ENCODE peak calls at places on chromosomes 11 and 22, in five cellular contexts. E is fibroblast of the aortic adventitia, P is right lobe of liver, V is cardiac fibroblast, G is colonic mucosa. X is an unnamed sample.

GRCh38 chr11:69818243-69819108 is 740 bp downstream of the FGF3 start:
- DNase-seq in G (no peak), P (no peak), E (no peak), V (peak), X (no peak)

GRCh38 chr11:83206771-83207413 is 13.4 kb downstream of the ANKRD42 start:
- DNase-seq in P (no peak), E (no peak), V (peak), G (no peak), X (no peak)

GRCh38 chr11:116773203-116774112 is 671 bp upstream of the BUD13 start:
- DNase-seq in P (no peak), E (peak), V (peak), G (no peak), X (no peak)

GRCh38 chr11:61769946-61770683 is 17.7 kb downstream of the MYRF start:
- DNase-seq in E (no peak), V (no peak), P (no peak), G (no peak), X (no peak)

GRCh38 chr11:40722179-40722795 is 737.2 kb downstream of the LRRC4C start:
- DNase-seq in E (no peak), P (peak), V (peak), G (no peak), X (no peak)

GRCh38 chr11:122649133-122649532 is 6.4 kb upstream of the UBASH3B start:
- DNase-seq in V (no peak), P (no peak), E (no peak), G (no peak), X (no peak)

GRCh38 chr22:27100789-27101188 is 443.4 kb downstream of the MIAT start:
- DNase-seq in G (no peak), E (no peak), P (no peak), V (no peak), X (peak)

GRCh38 chr11:46391186-46391577 is 394 bp downstream of the CHRM4 start:
- DNase-seq in E (no peak), G (no peak), P (no peak), V (no peak), X (no peak)

GRCh38 chr11:113248702-113249490 is 65.5 kb upstream of the TTC12 start:
- DNase-seq in P (no peak), G (no peak), E (no peak), V (no peak), X (no peak)

GRCh38 chr22:20965888-20966855 is 883 bp upstream of the AIFM3 start:
- DNase-seq in V (no peak), P (no peak), E (no peak), G (peak), X (no peak)

GRCh38 chr11:65488273-65489058 is 10.4 kb upstream of the MALAT1 start:
- DNase-seq in G (peak), E (peak), V (peak), P (no peak), X (no peak)

GRCh38 chr11:35412285-35412684 is 7.1 kb downstream of the SLC1A2 start:
- DNase-seq in V (peak), P (no peak), G (no peak), E (peak), X (no peak)

GRCh38 chr11:47415949-47416472 is 7.6 kb downstream of the SLC39A13 start:
- DNase-seq in V (peak), G (peak), P (no peak), E (peak), X (no peak)

GRCh38 chr22:22881116-22882032 is 6.2 kb upstream of the IGLL5 start:
- DNase-seq in V (no peak), P (no peak), E (no peak), G (no peak), X (peak)

GRCh38 chr11:60925685-60926267 is 1.5 kb downstream of the TMEM132A start:
- DNase-seq in P (no peak), E (peak), G (no peak), V (peak), X (no peak)

GRCh38 chr11:8224161-8224591 is 39.5 kb downstream of the LMO1 start:
- DNase-seq in P (no peak), E (no peak), G (no peak), V (no peak), X (no peak)

GRCh38 chr11:113649311-113649710 is 56.8 kb downstream of the TMPRSS5 start:
- DNase-seq in E (no peak), G (no peak), P (no peak), V (no peak), X (no peak)

GRCh38 chr11:65592840-65593517 is 2.6 kb downstream of the KCNK7 start:
- DNase-seq in G (no peak), E (no peak), P (no peak), V (no peak), X (no peak)

GRCh38 chr22:19706661-19707151 is 7.6 kb upstream of the SEPTIN5 start:
- DNase-seq in P (no peak), E (no peak), V (no peak), G (no peak), X (no peak)

GRCh38 chr22:19703869-19704268 is 10.4 kb upstream of the SEPTIN5 start:
- DNase-seq in P (no peak), G (no peak), E (no peak), V (no peak), X (no peak)

GRCh38 chr22:19707347-19708322 is 6.7 kb upstream of the SEPTIN5 start:
- DNase-seq in E (no peak), G (no peak), P (no peak), V (no peak), X (no peak)

GRCh38 chr22:19704355-19705015 is 9.8 kb upstream of the SEPTIN5 start:
- DNase-seq in E (no peak), V (no peak), G (no peak), P (no peak), X (no peak)

DNA sequence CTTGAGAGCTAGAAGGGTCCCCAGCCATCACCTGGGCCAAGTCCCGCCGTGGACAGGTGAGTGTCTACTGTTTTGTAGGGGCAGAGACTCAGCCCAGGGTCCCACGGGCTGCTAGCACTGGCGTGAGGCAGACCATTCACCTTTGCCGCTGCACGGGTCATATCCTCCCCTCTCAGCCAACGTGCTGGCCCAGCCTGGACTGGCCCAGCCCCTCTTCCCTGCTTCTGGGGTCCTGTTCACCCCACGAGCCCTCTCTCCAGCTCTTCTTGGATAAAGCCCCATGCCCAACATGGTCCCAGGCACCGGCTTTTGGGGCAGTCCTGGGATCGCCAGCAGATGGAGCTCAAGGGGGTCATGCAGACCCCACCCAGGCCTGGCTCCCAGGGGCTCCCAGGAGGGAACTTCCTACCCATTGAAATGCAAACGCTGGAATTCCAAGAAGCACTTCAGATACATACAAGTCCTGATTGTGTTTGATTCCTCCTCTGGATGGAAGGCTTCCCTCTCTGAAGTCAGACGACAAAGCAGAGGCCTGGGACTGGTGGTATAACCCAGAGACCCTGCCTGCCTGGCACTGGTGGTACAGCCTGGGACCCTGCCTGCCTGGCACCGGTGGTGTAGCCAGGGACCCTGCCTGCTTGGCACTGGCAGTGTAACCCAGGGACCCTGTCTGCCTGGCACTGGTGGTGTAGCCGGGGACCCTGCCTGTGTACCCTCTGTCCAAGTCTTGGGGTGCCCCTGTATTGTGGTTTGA is 8.9 kb upstream of the SEPTIN5 start:
- DNase-seq in G (no peak), V (no peak), P (no peak), E (no peak), X (peak)
- TF ChIP-seq CTCF in G (no peak), V (no peak), P (no peak), E (no peak), X (no peak)

GRCh38 chr11:125360066-125360465 is 136.0 kb downstream of the FEZ1 start:
- DNase-seq in E (no peak), V (no peak), G (no peak), P (no peak), X (no peak)

GRCh38 chr11:125357551-125357950 is 138.5 kb downstream of the FEZ1 start:
- DNase-seq in V (no peak), G (no peak), P (no peak), E (no peak), X (no peak)

GRCh38 chr11:125358254-125358840 is 137.7 kb downstream of the FEZ1 start:
- DNase-seq in V (peak), P (no peak), G (no peak), E (peak), X (no peak)

GRCh38 chr11:125359130-125359529 is 136.9 kb downstream of the FEZ1 start:
- DNase-seq in V (no peak), E (no peak), G (no peak), P (no peak), X (no peak)

GRCh38 chr11:125356736-125357292 is 139.3 kb downstream of the FEZ1 start:
- DNase-seq in P (no peak), E (no peak), G (no peak), V (no peak), X (no peak)
- TF ChIP-seq CTCF in P (no peak), E (no peak), G (no peak), V (no peak), X (no peak)

GRCh38 chr22:42716649-42717127 is 4.0 kb downstream of the A4GALT start:
- DNase-seq in G (no peak), V (no peak), P (no peak), E (no peak), X (no peak)

GRCh38 chr22:42719133-42719532 is 1.5 kb downstream of the A4GALT start:
- DNase-seq in P (no peak), G (no peak), V (no peak), E (peak), X (no peak)

GRCh38 chr22:42716221-42716620 is 4.4 kb downstream of the A4GALT start:
- DNase-seq in G (no peak), P (no peak), V (no peak), E (no peak), X (no peak)

GRCh38 chr22:42719656-42720262 is 911 bp downstream of the A4GALT start:
- DNase-seq in E (no peak), G (no peak), P (no peak), V (no peak), X (no peak)

DNA sequence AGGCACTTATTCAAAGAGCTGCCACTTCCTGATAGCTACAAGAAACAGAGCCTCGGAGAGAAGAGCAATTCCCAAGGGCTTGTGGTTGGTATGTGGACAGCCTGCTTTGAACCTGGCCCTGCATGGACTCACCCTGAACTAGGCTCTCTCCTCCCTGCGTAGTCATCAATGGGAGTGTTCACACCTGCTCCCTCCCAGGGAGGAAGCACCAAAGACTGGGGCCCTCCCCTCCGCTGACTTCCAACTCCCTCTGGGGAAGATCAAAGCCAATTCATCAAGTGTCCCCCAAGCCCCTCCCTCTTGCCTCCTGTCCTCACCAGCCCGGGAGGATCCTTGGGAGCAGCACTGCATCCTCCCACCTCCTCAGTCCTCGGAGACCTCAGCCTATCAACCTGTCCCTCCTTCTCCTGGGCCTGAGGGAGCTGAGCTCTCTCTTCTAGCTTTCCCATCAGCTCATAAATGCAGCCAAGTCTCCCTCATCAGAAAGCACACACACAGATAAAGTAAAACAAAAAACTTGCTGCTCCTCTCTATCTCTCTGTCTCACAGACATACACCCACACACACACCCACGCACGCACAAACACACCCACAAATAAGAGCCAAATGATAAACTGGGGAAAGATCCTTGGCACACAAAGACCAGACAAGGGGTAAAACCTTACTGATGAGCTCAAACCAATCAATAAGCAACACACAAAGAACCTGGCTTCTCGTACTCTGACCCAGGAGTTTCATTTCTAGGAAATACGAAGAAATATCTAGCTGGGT is 3.3 kb downstream of the A4GALT start:
- DNase-seq in E (peak), V (peak), G (no peak), P (no peak), X (no peak)
- TF ChIP-seq CTCF in E (no peak), V (no peak), G (no peak), P (no peak), X (no peak)

GRCh38 chr11:99916078-99916477 is 771.0 kb upstream of the ARHGAP42 start:
- DNase-seq in G (no peak), V (no peak), E (no peak), P (no peak), X (no peak)

DNA sequence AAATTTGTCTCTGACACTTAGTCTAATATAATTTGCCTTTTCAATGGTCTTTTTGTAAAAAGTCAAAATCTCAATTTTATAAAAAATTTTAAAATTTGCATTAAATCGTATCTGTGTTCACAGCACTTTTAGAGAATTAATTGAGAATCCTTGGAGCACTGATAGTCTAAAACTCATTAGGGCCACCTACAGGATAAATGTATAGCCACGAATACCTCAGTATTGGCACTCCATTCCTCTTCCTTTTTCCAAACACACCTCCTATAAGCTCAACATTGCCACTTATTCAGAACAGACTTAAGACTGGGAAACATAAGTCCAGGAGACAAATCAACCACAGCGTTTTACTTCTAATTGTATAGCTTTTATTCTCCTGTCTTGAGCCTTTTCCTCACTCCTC is 776.0 kb upstream of the ARHGAP42 start:
- DNase-seq in E (no peak), V (no peak), P (no peak), G (no peak), X (no peak)
- TF ChIP-seq CTCF in E (no peak), V (no peak), P (no peak), G (no peak), X (peak)

GRCh38 chr22:32127904-32128303 is 31.2 kb downstream of the C22orf42 start:
- DNase-seq in P (no peak), V (no peak), G (no peak), E (no peak), X (no peak)
- TF ChIP-seq CTCF in P (no peak), V (no peak), G (no peak), E (no peak), X (no peak)

GRCh38 chr11:133064152-133064877 is 468.0 kb downstream of the OPCML start:
- DNase-seq in E (peak), V (peak), P (peak), G (no peak), X (peak)
- TF ChIP-seq CTCF in E (no peak), V (peak), P (peak), G (peak), X (peak)

DNA sequence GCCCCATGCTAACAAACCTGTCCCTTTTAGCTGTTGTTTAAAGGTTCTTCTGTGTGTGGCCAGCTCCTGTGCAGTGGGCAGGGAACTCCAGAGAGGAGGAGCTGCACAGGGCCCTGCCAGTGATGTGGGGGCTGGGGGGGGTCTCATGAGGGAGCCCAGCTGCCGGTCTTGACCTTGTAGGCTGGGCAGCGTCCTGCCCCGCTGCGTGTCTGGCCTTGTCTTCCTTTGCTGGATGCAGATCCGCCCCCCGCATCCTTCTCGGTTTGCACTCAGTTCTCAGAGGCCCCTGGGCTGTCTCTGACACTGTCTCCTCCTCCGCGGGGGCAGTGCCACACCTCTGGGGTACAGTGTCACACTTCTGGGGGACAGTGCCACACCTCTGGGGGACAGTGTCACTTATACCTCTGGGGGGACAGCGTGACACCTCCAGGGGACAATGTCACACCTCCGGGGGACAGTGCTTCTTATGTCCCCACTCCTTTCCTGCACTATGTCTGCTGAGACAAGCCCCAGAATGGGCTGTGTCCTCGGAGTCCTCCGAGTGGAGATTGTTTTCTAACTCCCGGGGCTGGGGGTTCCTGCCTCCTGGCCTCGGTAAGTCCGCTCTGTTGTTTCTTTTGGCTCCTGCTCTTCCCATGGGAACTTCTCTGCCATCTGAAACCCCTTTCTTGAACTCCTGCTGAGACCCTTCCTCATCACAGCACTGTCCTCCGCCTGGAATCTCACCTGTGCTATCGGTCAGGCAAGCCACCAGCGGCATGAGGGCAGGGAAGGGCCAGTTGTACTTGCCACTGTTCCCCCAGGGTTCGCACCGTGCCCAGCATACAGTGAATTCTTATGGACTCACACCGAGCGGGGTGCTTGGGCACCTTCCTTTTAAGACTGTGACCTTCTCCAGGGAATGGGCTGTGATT is 788.3 kb downstream of the TBC1D22A start:
- DNase-seq in V (no peak), P (no peak), G (no peak), E (no peak), X (peak)
- TF ChIP-seq CTCF in V (no peak), P (no peak), G (no peak), E (no peak), X (no peak)

GRCh38 chr11:2173150-2173693 is 1.6 kb upstream of the TH start:
- DNase-seq in E (no peak), P (no peak), G (no peak), V (no peak), X (no peak)
- TF ChIP-seq CTCF in E (peak), P (no peak), G (no peak), V (peak), X (peak)

GRCh38 chr11:66670816-66671215 is 6.9 kb downstream of the RBM4B start:
- DNase-seq in P (no peak), V (no peak), G (no peak), E (no peak), X (no peak)

GRCh38 chr11:66677599-66678375 is at the start of gene RBM4B:
- DNase-seq in E (peak), P (peak), G (peak), V (peak), X (peak)

GRCh38 chr11:66676279-66676919 is 1.3 kb downstream of the RBM4B start:
- DNase-seq in G (no peak), V (no peak), P (no peak), E (no peak), X (no peak)

GRCh38 chr11:66676931-66677598 is 622 bp downstream of the RBM4B start:
- DNase-seq in P (no peak), G (no peak), E (peak), V (peak), X (no peak)

DNA sequence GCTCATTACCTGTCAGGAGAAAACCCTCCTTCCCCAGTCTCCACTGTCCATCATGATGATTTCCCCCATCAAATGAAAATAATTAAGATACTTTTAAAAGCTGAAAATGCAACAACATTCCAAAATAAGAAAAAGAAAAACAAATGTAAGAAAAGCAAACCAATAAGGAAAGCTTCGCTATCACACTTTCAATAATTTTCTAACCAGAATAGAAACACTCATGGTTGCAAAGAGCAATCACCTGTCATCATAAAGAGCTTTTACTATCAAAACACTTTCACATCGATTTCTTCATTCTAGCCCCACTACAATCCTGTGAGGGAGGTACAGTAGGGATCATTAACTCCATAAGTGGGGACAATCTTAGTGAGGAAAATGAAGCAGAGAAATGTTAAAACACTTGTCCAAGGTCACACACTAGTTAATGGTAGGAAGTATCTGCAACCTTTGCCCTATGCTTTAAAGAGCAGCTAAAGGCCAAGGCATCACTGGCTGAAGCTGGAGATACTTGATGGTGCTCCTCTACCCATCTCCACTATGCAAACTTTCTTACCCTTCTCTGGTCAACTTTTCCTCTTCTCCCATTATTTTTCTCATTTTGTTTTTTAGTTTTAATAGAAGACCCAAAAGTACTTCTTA is 2.6 kb downstream of the RBM4B start:
- DNase-seq in V (no peak), G (no peak), P (no peak), E (no peak), X (no peak)
- TF ChIP-seq CTCF in V (no peak), G (no peak), P (no peak), E (no peak), X (no peak)